ENCODE peak calls at places on chromosomes 3 and 15, in six cellular contexts. H is NB4, Q is astrocyte of the spinal cord, F is heart left ventricle, G is aorta, Y is psoas muscle. N is an unnamed sample.

GRCh38 chr3:15206662-15207576 is 873 bp downstream of the CAPN7 start:
- DNase-seq in H (peak; percentile 66), Q (peak; percentile 46), F (no peak), G (no peak), Y (peak; percentile 19), N (no peak)

GRCh38 chr3:150135321-150135721 is 164.6 kb upstream of the PFN2 start:
- DNase-seq in H (no peak), Q (peak; percentile 28), F (no peak), G (no peak), Y (no peak), N (peak; percentile 69)

GRCh38 chr3:5650303-5650702 is 462.8 kb downstream of the EDEM1 start:
- DNase-seq in H (no peak), Q (no peak), F (no peak), G (no peak), Y (no peak), N (no peak)

GRCh38 chr3:123521179-123521969 is 63.5 kb downstream of the HACD2 start:
- DNase-seq in H (no peak), Q (peak; percentile 40), F (no peak), G (no peak), Y (no peak), N (no peak)

GRCh38 chr3:172040976-172041963 is 1.9 kb downstream of the FNDC3B start:
- DNase-seq in H (peak; percentile 53), Q (peak; percentile 54), F (no peak), G (no peak), Y (no peak), N (no peak)

GRCh38 chr15:38129531-38130199 is 123.0 kb upstream of the SPRED1 start:
- DNase-seq in H (peak; percentile 76), Q (peak; percentile 99), F (no peak), G (peak; percentile 86), Y (peak; percentile 68), N (peak; percentile 100)

GRCh38 chr3:12916159-12916558 is 74.8 kb upstream of the RPL32 start:
- DNase-seq in H (peak; percentile 93), Q (no peak), F (no peak), G (no peak), Y (no peak), N (no peak)

GRCh38 chr3:161264771-161265343 is 43.7 kb downstream of the NMD3 start:
- DNase-seq in H (no peak), Q (no peak), F (no peak), G (no peak), Y (no peak), N (peak; percentile 17)

GRCh38 chr3:36482880-36483279 is 102.6 kb downstream of the STAC start:
- DNase-seq in H (no peak), Q (no peak), F (no peak), G (no peak), Y (no peak), N (no peak)

GRCh38 chr3:118548434-118548833 is 486.2 kb downstream of the IGSF11 start:
- DNase-seq in H (no peak), Q (no peak), F (no peak), G (no peak), Y (no peak), N (no peak)

GRCh38 chr3:48966876-48967361 is 23.1 kb upstream of the P4HTM start:
- DNase-seq in H (no peak), Q (no peak), F (no peak), G (no peak), Y (peak; percentile 40), N (no peak)

GRCh38 chr15:59367022-59367451 is 5.6 kb downstream of the MYO1E start:
- DNase-seq in H (no peak), Q (no peak), F (no peak), G (no peak), Y (no peak), N (no peak)

DNA sequence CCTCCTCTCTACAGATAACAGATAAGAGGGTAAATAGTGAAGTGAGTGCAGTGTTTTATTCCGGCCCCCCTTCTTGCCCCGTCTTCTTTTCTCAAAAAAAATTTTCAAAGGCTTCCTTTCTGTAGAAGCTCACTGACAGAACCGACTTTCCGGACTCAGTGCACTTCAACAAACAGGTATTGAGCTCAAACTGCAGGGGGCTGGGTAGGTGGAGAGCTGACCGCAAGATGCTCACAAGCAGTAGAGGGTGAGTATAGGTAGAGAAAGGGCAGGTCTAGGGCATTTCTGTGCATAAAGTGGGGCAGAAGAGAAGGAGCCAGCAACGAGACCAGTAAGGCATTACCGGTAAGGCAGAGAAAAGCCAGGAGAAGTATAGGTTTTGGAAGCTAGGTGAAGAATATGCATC is 97.2 kb downstream of the ST6GAL1 start:
- DNase-seq in H (no peak), Q (no peak), F (no peak), G (no peak), Y (no peak), N (no peak)
- H3K4me3 ChIP-seq in H (no peak overlapping the region), Q (no peak overlapping the region), F (no peak overlapping the region), G (no peak overlapping the region), Y (no peak overlapping the region), N (no peak overlapping the region)

GRCh38 chr3:151329368-151329767 is at the start of gene P2RY13:
- DNase-seq in H (no peak), Q (no peak), F (no peak), G (no peak), Y (no peak), N (no peak)
- H3K4me3 ChIP-seq in H (no peak within 1 kb of the TSS), Q (no peak within 1 kb of the TSS), F (no peak within 1 kb of the TSS), G (no peak within 1 kb of the TSS), Y (peak within 1 kb of the TSS; percentile 23), N (no peak within 1 kb of the TSS)

GRCh38 chr3:181716916-181717315 is 5.2 kb downstream of the SOX2 start:
- DNase-seq in H (no peak), Q (peak; percentile 73), F (no peak), G (no peak), Y (no peak), N (no peak)

GRCh38 chr3:181715601-181716340 is 4.0 kb downstream of the SOX2 start:
- DNase-seq in H (no peak), Q (peak; percentile 71), F (no peak), G (no peak), Y (no peak), N (no peak)

GRCh38 chr3:181718416-181718815 is 6.7 kb downstream of the SOX2 start:
- DNase-seq in H (no peak), Q (peak; percentile 61), F (no peak), G (no peak), Y (no peak), N (no peak)

GRCh38 chr3:181719298-181719859 is 7.7 kb downstream of the SOX2 start:
- DNase-seq in H (no peak), Q (peak; percentile 68), F (no peak), G (no peak), Y (no peak), N (no peak)

DNA sequence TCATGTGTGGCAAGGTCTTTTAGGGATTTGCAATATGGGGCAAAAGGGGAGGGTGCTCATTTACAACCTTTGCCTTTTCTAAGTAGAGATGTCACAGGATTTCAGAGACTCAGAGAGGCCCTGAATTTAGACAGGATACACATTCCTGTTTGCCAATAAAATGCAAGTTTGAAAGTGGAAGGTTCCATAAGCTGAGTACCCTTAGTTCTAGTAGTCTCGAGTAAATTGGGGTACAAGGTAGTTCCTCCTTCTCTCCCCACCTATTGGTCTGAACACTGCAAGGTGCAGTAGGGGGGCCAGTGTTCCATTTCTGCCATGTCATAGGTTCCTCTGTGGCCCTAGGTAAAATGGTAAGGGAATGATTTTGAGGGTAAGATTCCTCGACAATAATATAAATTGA is 5.8 kb downstream of the SOX2 start:
- DNase-seq in H (no peak), Q (peak; percentile 51), F (no peak), G (no peak), Y (no peak), N (no peak)
- H3K4me3 ChIP-seq in H (no peak overlapping the region), Q (no peak overlapping the region), F (no peak overlapping the region), G (no peak overlapping the region), Y (no peak overlapping the region), N (no peak overlapping the region)

GRCh38 chr3:32968367-32969087 is 17.1 kb downstream of the CCR4 start:
- DNase-seq in H (no peak), Q (no peak), F (no peak), G (no peak), Y (no peak), N (no peak)
- H3K4me3 ChIP-seq in H (no peak overlapping the region), Q (no peak overlapping the region), F (no peak overlapping the region), G (no peak overlapping the region), Y (no peak overlapping the region), N (no peak overlapping the region)

GRCh38 chr3:9916346-9916733 is 558 bp upstream of the IL17RC start:
- DNase-seq in H (no peak), Q (peak; percentile 14), F (no peak), G (no peak), Y (no peak), N (peak; percentile 54)
- H3K4me3 ChIP-seq in H (peak overlapping the region; percentile 65), Q (peak overlapping the region; percentile 45), F (peak overlapping the region; percentile 32), G (peak overlapping the region; percentile 2), Y (peak overlapping the region; percentile 80), N (peak overlapping the region; percentile 64)

GRCh38 chr3:134367869-134368750 is 6.1 kb downstream of the AMOTL2 start:
- DNase-seq in H (no peak), Q (no peak), F (no peak), G (no peak), Y (no peak), N (no peak)

GRCh38 chr3:134366928-134367352 is 7.3 kb downstream of the AMOTL2 start:
- DNase-seq in H (no peak), Q (no peak), F (no peak), G (peak; percentile 59), Y (peak; percentile 50), N (no peak)

GRCh38 chr3:134368751-134369105 is 5.5 kb downstream of the AMOTL2 start:
- DNase-seq in H (no peak), Q (no peak), F (no peak), G (no peak), Y (no peak), N (no peak)

GRCh38 chr3:134366221-134366927 is 7.9 kb downstream of the AMOTL2 start:
- DNase-seq in H (no peak), Q (no peak), F (no peak), G (peak; percentile 32), Y (no peak), N (no peak)

GRCh38 chr3:134367412-134367811 is 6.8 kb downstream of the AMOTL2 start:
- DNase-seq in H (no peak), Q (no peak), F (no peak), G (no peak), Y (no peak), N (no peak)
- H3K4me3 ChIP-seq in H (no peak overlapping the region), Q (no peak overlapping the region), F (no peak overlapping the region), G (no peak overlapping the region), Y (no peak overlapping the region), N (no peak overlapping the region)

DNA sequence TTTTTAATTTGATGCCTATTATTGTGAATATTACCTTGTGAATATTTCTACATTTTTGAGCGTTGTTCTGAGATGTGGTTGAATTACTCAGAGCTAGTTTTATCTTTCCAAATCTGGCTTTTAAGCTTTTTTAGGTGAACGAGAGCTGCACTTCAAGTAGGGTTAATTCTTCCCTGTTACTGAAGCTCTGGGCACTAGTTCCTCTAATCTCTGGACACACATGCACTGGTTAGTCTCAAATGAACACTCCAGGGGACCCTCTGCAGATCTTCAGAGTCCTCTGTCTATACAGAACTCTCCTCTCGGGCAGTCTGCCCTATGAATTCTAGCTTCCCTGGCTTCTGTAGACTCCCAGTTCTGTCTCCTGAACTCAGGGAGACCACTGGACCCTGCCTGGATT is 237.5 kb upstream of the TBC1D5 start:
- DNase-seq in H (peak; percentile 76), Q (no peak), F (no peak), G (no peak), Y (no peak), N (no peak)
- H3K4me3 ChIP-seq in H (peak overlapping the region; percentile 46), Q (no peak overlapping the region), F (no peak overlapping the region), G (no peak overlapping the region), Y (no peak overlapping the region), N (no peak overlapping the region)

N was measured in skeletal muscle cell.